ENCODE peak calls at places on chromosomes 5 and 9, in five cellular contexts. I is NCI-H1092 treated with DMSO at 0.1 percent for 48 hours; F is stimulated activated CD8-positive, alpha-beta memory T cell treated with anti-CD3 and anti-CD28 coated beads, Interleukin-2, amount 100 ng/mL, for 48 hours; R is CD4-positive, alpha-beta T cell; V is hippocampal formation. B is an unnamed sample.

GRCh38 chr9:3398232-3398648 is 127.6 kb downstream of the RFX3 start:
- DNase-seq in F (no peak), I (no peak), V (no peak), R (no peak), B (no peak)

GRCh38 chr9:112858625-112859147 is 32.0 kb downstream of the SLC46A2 start:
- DNase-seq in R (no peak), V (no peak), I (no peak), F (no peak), B (no peak)

GRCh38 chr5:3359642-3360041 is 236.0 kb upstream of the IRX1 start:
- DNase-seq in V (no peak), R (no peak), F (no peak), I (no peak), B (no peak)

GRCh38 chr5:128202320-128202719 is 118.8 kb downstream of the SLC12A2 start:
- DNase-seq in V (no peak), F (no peak), R (no peak), I (no peak), B (no peak)

GRCh38 chr5:134413046-134413445 is 1.4 kb upstream of the CDKN2AIPNL start:
- DNase-seq in F (no peak), V (no peak), R (no peak), I (no peak), B (no peak)

GRCh38 chr5:83563631-83564030 is 92.1 kb downstream of the VCAN start:
- DNase-seq in R (no peak), I (no peak), V (no peak), F (no peak), B (no peak)

GRCh38 chr9:125630436-125630835 is 76.6 kb downstream of the MAPKAP1 start:
- DNase-seq in F (no peak), R (no peak), I (no peak), V (no peak), B (no peak)

GRCh38 chr5:128154943-128155342 is 71.4 kb downstream of the SLC12A2 start:
- DNase-seq in I (no peak), R (no peak), V (no peak), F (no peak), B (no peak)

GRCh38 chr9:121345070-121345469 is 25.0 kb downstream of the STOM start:
- DNase-seq in I (no peak), F (no peak), V (no peak), R (no peak), B (no peak)

GRCh38 chr5:134088994-134089560 is 25.4 kb upstream of the TCF7 start:
- DNase-seq in F (no peak), V (no peak), R (no peak), I (no peak), B (no peak)

GRCh38 chr5:67235399-67236110 is 39.0 kb upstream of the CD180 start:
- DNase-seq in R (no peak), I (no peak), F (no peak), V (no peak), B (no peak)

GRCh38 chr9:117678882-117679281 is 25.3 kb upstream of the TLR4 start:
- DNase-seq in V (no peak), F (no peak), R (no peak), I (no peak), B (no peak)

GRCh38 chr9:25716220-25716872 is 38.1 kb upstream of the TUSC1 start:
- DNase-seq in I (peak), R (no peak), F (no peak), V (peak), B (peak)

B was measured in AG04449.